ENCODE peak calls at places on chromosome 18, in five cellular contexts. H is gastrocnemius medialis; O is CD8-positive, alpha-beta memory T cell; P is PC-9; L is GM23248. U is an unnamed sample.
A peak's percentile ranks its signal among the peaks of the same experiment; 100 is the strongest.

GRCh38 chr18:69435000-69435399 is 34.3 kb downstream of the DOK6 start:
- DNase-seq in P (no peak), L (no peak), H (no peak), O (no peak), U (no peak)

GRCh38 chr18:13163167-13163927 is 55.2 kb upstream of the LDLRAD4 start:
- DNase-seq in P (no peak), H (no peak), O (no peak), L (peak; percentile 23), U (no peak)

GRCh38 chr18:63951302-63951705 is 2.2 kb downstream of the HMSD start:
- DNase-seq in H (no peak), P (no peak), L (peak; percentile 63), O (no peak), U (no peak)

GRCh38 chr18:8706981-8707940 is 1.9 kb downstream of the MTCL1 start:
- DNase-seq in P (peak; percentile 56), L (peak; percentile 95), O (no peak), H (no peak), U (peak; percentile 51)

GRCh38 chr18:57733861-57734260 is 69.3 kb downstream of the ATP8B1 start:
- DNase-seq in H (no peak), L (no peak), O (no peak), P (no peak), U (no peak)

GRCh38 chr18:49645836-49646235 is 84.0 kb downstream of the LIPG start:
- DNase-seq in H (peak; percentile 76), L (peak; percentile 79), O (no peak), P (no peak), U (peak; percentile 52)

GRCh38 chr18:2657788-2658458 is 2.4 kb downstream of the SMCHD1 start:
- DNase-seq in O (no peak), P (peak; percentile 66), H (no peak), L (peak; percentile 92), U (no peak)

GRCh38 chr18:54090856-54091255 is 133.6 kb downstream of the MBD2 start:
- DNase-seq in O (no peak), L (peak; percentile 3), P (no peak), H (no peak), U (no peak)

GRCh38 chr18:10252952-10253680 is 201.3 kb upstream of the APCDD1 start:
- DNase-seq in L (no peak), O (no peak), H (no peak), P (no peak), U (no peak)

GRCh38 chr18:12843420-12844346 is 40.4 kb downstream of the PTPN2 start:
- DNase-seq in P (no peak), H (no peak), L (no peak), O (no peak), U (no peak)

GRCh38 chr18:67199993-67200617 is 316.4 kb downstream of the DSEL start:
- DNase-seq in L (peak; percentile 60), O (no peak), H (no peak), P (peak; percentile 56), U (no peak)

GRCh38 chr18:7467708-7468466 is 99.2 kb upstream of the PTPRM start:
- DNase-seq in H (no peak), L (peak; percentile 8), O (no peak), P (no peak), U (no peak)

GRCh38 chr18:26865557-26865956 is at the start of gene AQP4:
- DNase-seq in L (no peak), O (no peak), H (peak; percentile 79), P (no peak), U (no peak)

GRCh38 chr18:76145968-76146367 is 349.1 kb downstream of the ZNF516 start:
- DNase-seq in L (no peak), P (no peak), O (no peak), H (no peak), U (no peak)

GRCh38 chr18:48027401-48027931 is 97.0 kb upstream of the SMAD2 start:
- DNase-seq in L (peak; percentile 25), O (no peak), H (no peak), P (no peak), U (no peak)

GRCh38 chr18:32429427-32429826 is 41.3 kb downstream of the GAREM1 start:
- DNase-seq in O (no peak), P (no peak), L (no peak), H (no peak), U (no peak)

GRCh38 chr18:48866028-48866733 is 84.6 kb downstream of the SMAD7 start:
- DNase-seq in H (peak; percentile 64), P (no peak), L (peak; percentile 71), O (no peak), U (no peak)

GRCh38 chr18:8969639-8970378 is 132.7 kb upstream of the NDUFV2 start:
- DNase-seq in O (no peak), L (peak; percentile 81), H (no peak), P (no peak), U (no peak)

GRCh38 chr18:13440277-13441248 is 222.0 kb downstream of the LDLRAD4 start:
- DNase-seq in L (no peak), P (no peak), H (no peak), O (no peak), U (no peak)

GRCh38 chr18:48122376-48122775 is 191.9 kb upstream of the SMAD2 start:
- DNase-seq in H (no peak), P (no peak), L (no peak), O (no peak), U (no peak)

GRCh38 chr18:70276416-70277145 is 12.3 kb upstream of the SOCS6 start:
- DNase-seq in L (no peak), O (no peak), P (peak; percentile 92), H (no peak), U (no peak)

GRCh38 chr18:75757951-75758350 is 330.4 kb upstream of the SMIM21 start:
- DNase-seq in P (no peak), O (no peak), H (no peak), L (no peak), U (no peak)

GRCh38 chr18:22378672-22379282 is 38.9 kb downstream of the CTAGE1 start:
- DNase-seq in H (no peak), P (no peak), O (no peak), L (peak; percentile 70), U (no peak)

GRCh38 chr18:44683566-44683965 is 2.9 kb downstream of the SETBP1 start:
- DNase-seq in P (no peak), O (no peak), L (peak; percentile 38), H (no peak), U (no peak)

GRCh38 chr18:49500136-49500921 is 13.3 kb upstream of the C18orf32 start:
- DNase-seq in P (no peak), O (no peak), H (no peak), L (no peak), U (no peak)

GRCh38 chr18:3255611-3256165 is 6.2 kb upstream of the MYL12B start:
- DNase-seq in P (no peak), L (no peak), O (no peak), H (no peak), U (no peak)

GRCh38 chr18:29004921-29005320 is 828.0 kb upstream of the CDH2 start:
- DNase-seq in H (no peak), O (no peak), L (no peak), P (no peak), U (no peak)

DNA sequence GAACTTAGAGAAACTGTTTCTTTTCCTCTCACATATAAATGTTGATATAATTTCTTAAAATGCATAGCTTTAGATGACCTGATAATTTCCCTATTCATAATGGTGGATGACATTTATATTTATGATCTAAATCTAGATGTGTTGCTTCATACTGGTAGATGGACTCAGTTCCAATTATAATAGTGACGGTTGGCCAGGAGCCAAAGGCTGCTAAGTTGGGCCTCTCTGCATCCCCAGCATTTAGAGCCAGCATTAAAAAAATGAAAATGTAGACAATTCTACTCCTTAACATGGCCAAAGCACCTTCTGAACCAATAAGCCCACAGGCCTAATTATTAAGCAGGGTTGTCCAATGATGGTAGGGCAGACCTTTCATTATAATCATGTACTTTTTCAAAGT is 2016.4 kb upstream of the PIK3C3 start:
- DNase-seq in L (no peak), P (no peak), O (no peak), H (no peak), U (no peak)
- H3K27me3 ChIP-seq in L (no peaks in the 10 kb centered on the region), P (no peaks in the 10 kb centered on the region), O (no peaks in the 10 kb centered on the region), H (no peaks in the 10 kb centered on the region), U (no peaks in the 10 kb centered on the region)

GRCh38 chr18:79718126-79718525 is 38.5 kb downstream of the CTDP1 start:
- DNase-seq in O (no peak), L (no peak), P (no peak), H (no peak), U (no peak)
- H3K36me3 ChIP-seq in O (peaks cover 18% of the 10 kb centered on the region), L (peaks cover 8% of the 10 kb centered on the region), P (peaks cover 3% of the 10 kb centered on the region), H (peaks cover 60% of the 10 kb centered on the region), U (no peaks in the 10 kb centered on the region)

GRCh38 chr18:59123588-59124369 is 15.9 kb upstream of the SEC11C start:
- DNase-seq in L (peak; percentile 94), P (peak; percentile 34), H (no peak), O (no peak), U (no peak)

GRCh38 chr18:59129964-59130703 is 9.6 kb upstream of the SEC11C start:
- DNase-seq in H (no peak), P (no peak), O (no peak), L (no peak), U (no peak)

GRCh38 chr18:59124370-59124704 is 15.3 kb upstream of the SEC11C start:
- DNase-seq in H (no peak), P (peak; percentile 23), O (no peak), L (no peak), U (no peak)

GRCh38 chr18:59127047-59127446 is 12.6 kb upstream of the SEC11C start:
- DNase-seq in H (no peak), P (no peak), O (no peak), L (no peak), U (no peak)
- H3K27me3 ChIP-seq in H (peaks cover 10% of the 10 kb centered on the region), P (peaks cover 55% of the 10 kb centered on the region), O (no peaks in the 10 kb centered on the region), L (peaks cover 43% of the 10 kb centered on the region), U (no peaks in the 10 kb centered on the region)

GRCh38 chr18:245282-245847 is 22.5 kb downstream of the THOC1 start:
- DNase-seq in P (no peak), H (no peak), L (peak; percentile 7), O (no peak), U (no peak)
- H3K36me3 ChIP-seq in P (peaks cover 22% of the 10 kb centered on the region), H (peaks cover 59% of the 10 kb centered on the region), L (peaks cover 41% of the 10 kb centered on the region), O (peaks cover 17% of the 10 kb centered on the region), U (no peaks in the 10 kb centered on the region)

DNA sequence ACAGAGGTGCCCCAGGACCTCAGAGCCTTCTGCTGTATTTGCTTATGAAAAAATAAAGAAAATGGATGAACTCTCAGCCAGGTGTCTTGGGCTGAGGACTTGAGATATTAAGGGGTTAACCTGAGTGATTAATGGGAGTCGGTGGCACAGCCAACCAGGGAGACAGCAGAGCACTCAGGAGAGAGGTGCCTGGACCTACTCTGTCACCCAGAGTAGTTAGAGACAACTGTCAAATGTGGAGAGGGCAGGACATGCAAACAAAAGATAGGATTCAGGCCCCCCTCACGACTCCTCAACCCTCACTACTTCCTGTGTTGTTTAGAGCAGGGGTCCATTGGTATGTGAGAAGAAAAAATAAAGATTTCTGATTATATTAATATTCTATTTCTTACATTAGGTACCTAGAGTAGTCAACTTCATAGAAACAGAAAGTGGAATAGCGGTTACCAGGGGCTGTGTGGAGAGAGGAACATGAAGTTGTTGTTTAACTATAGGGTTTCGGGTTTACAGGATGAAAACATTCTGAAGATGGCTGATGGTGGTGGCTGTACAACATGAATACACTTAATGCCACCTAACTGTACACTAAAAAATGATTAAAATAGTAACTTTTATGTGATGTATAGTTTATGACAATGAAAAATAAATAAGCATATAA is 28.6 kb upstream of the CETN1 start:
- DNase-seq in H (no peak), O (no peak), L (no peak), P (no peak), U (no peak)
- H3K27me3 ChIP-seq in H (no peaks in the 10 kb centered on the region), O (peaks cover 4% of the 10 kb centered on the region), L (peaks cover 3% of the 10 kb centered on the region), P (peaks cover 31% of the 10 kb centered on the region), U (no peaks in the 10 kb centered on the region)

U was measured in uterus.